ENCODE peak calls at places on chromosomes 12 and 14, in ten cellular contexts. One of them, this sample, is unnamed.

GRCh38 chr12:56836317-56836716 is 73.2 kb downstream of the HSD17B6 start:
- DNase-seq in mammary epithelial cell: peak; percentile 72
- DNase-seq in lower lobe of right lung: peak; percentile 50
- DNase-seq in upper lobe of right lung: no peak
- DNase-seq in Peyer's patch: no peak
- DNase-seq in CD8-positive, alpha-beta T cell: no peak
- DNase-seq in lung: peak; percentile 78
- DNase-seq in spleen: no peak
- DNase-seq in esophagus squamous epithelium: no peak
- DNase-seq in osteoblast: no peak
- DNase-seq in this sample: peak; percentile 88

GRCh38 chr12:3305464-3305863 is 185.5 kb upstream of the PRMT8 start:
- DNase-seq in mammary epithelial cell: no peak
- DNase-seq in lower lobe of right lung: no peak
- DNase-seq in upper lobe of right lung: no peak
- DNase-seq in Peyer's patch: no peak
- DNase-seq in CD8-positive, alpha-beta T cell: no peak
- DNase-seq in lung: no peak
- DNase-seq in spleen: no peak
- DNase-seq in esophagus squamous epithelium: no peak
- DNase-seq in osteoblast: no peak
- DNase-seq in this sample: no peak

GRCh38 chr12:41055875-41056577 is 132.1 kb upstream of the PDZRN4 start:
- DNase-seq in mammary epithelial cell: no peak
- DNase-seq in lower lobe of right lung: no peak
- DNase-seq in upper lobe of right lung: no peak
- DNase-seq in Peyer's patch: no peak
- DNase-seq in CD8-positive, alpha-beta T cell: no peak
- DNase-seq in lung: no peak
- DNase-seq in spleen: no peak
- DNase-seq in esophagus squamous epithelium: no peak
- DNase-seq in osteoblast: peak; percentile 26
- DNase-seq in this sample: no peak

GRCh38 chr12:4440187-4440941 is 5.3 kb downstream of the FGF6 start:
- DNase-seq in mammary epithelial cell: no peak
- DNase-seq in lower lobe of right lung: no peak
- DNase-seq in upper lobe of right lung: no peak
- DNase-seq in Peyer's patch: no peak
- DNase-seq in CD8-positive, alpha-beta T cell: no peak
- DNase-seq in lung: no peak
- DNase-seq in spleen: no peak
- DNase-seq in esophagus squamous epithelium: no peak
- DNase-seq in osteoblast: no peak
- DNase-seq in this sample: no peak

GRCh38 chr14:36424478-36425102 is 95.4 kb downstream of the NKX2-1 start:
- DNase-seq in mammary epithelial cell: no peak
- DNase-seq in lower lobe of right lung: no peak
- DNase-seq in upper lobe of right lung: no peak
- DNase-seq in Peyer's patch: no peak
- DNase-seq in CD8-positive, alpha-beta T cell: no peak
- DNase-seq in lung: no peak
- DNase-seq in spleen: no peak
- DNase-seq in esophagus squamous epithelium: no peak
- DNase-seq in osteoblast: no peak
- DNase-seq in this sample: peak; percentile 3

GRCh38 chr14:100436745-100437406 is 113.7 kb downstream of the SLC25A47 start:
- DNase-seq in mammary epithelial cell: no peak
- DNase-seq in lower lobe of right lung: no peak
- DNase-seq in upper lobe of right lung: no peak
- DNase-seq in Peyer's patch: no peak
- DNase-seq in CD8-positive, alpha-beta T cell: no peak
- DNase-seq in lung: no peak
- DNase-seq in spleen: no peak
- DNase-seq in esophagus squamous epithelium: no peak
- DNase-seq in osteoblast: no peak
- DNase-seq in this sample: no peak

GRCh38 chr12:77401480-77402105 is 336.2 kb upstream of the E2F7 start:
- DNase-seq in mammary epithelial cell: no peak
- DNase-seq in lower lobe of right lung: no peak
- DNase-seq in upper lobe of right lung: no peak
- DNase-seq in Peyer's patch: no peak
- DNase-seq in CD8-positive, alpha-beta T cell: no peak
- DNase-seq in lung: no peak
- DNase-seq in spleen: no peak
- DNase-seq in esophagus squamous epithelium: no peak
- DNase-seq in osteoblast: no peak
- DNase-seq in this sample: no peak

GRCh38 chr12:120093336-120093591 is 23.3 kb downstream of the RAB35 start:
- DNase-seq in mammary epithelial cell: no peak
- DNase-seq in lower lobe of right lung: no peak
- DNase-seq in upper lobe of right lung: no peak
- DNase-seq in Peyer's patch: no peak
- DNase-seq in CD8-positive, alpha-beta T cell: no peak
- DNase-seq in lung: no peak
- DNase-seq in spleen: no peak
- DNase-seq in esophagus squamous epithelium: no peak
- DNase-seq in osteoblast: peak; percentile 31
- DNase-seq in this sample: no peak

GRCh38 chr14:96205059-96205993 is 687 bp downstream of the BDKRB2 start:
- DNase-seq in mammary epithelial cell: peak; percentile 81
- DNase-seq in lower lobe of right lung: no peak
- DNase-seq in upper lobe of right lung: no peak
- DNase-seq in Peyer's patch: peak; percentile 64
- DNase-seq in CD8-positive, alpha-beta T cell: no peak
- DNase-seq in lung: no peak
- DNase-seq in spleen: no peak
- DNase-seq in esophagus squamous epithelium: no peak
- DNase-seq in osteoblast: no peak
- DNase-seq in this sample: no peak

GRCh38 chr14:96205994-96206392 is 1.4 kb downstream of the BDKRB2 start:
- DNase-seq in mammary epithelial cell: no peak
- DNase-seq in lower lobe of right lung: no peak
- DNase-seq in upper lobe of right lung: no peak
- DNase-seq in Peyer's patch: no peak
- DNase-seq in CD8-positive, alpha-beta T cell: no peak
- DNase-seq in lung: no peak
- DNase-seq in spleen: no peak
- DNase-seq in esophagus squamous epithelium: no peak
- DNase-seq in osteoblast: no peak
- DNase-seq in this sample: no peak

GRCh38 chr14:96204151-96205058 is at the start of gene BDKRB2:
- DNase-seq in mammary epithelial cell: peak; percentile 85
- DNase-seq in lower lobe of right lung: peak; percentile 73
- DNase-seq in upper lobe of right lung: peak; percentile 82
- DNase-seq in Peyer's patch: peak; percentile 88
- DNase-seq in CD8-positive, alpha-beta T cell: no peak
- DNase-seq in lung: peak; percentile 70
- DNase-seq in spleen: peak; percentile 74
- DNase-seq in esophagus squamous epithelium: no peak
- DNase-seq in osteoblast: peak; percentile 99
- DNase-seq in this sample: peak; percentile 82

GRCh38 chr14:96207686-96208085 is 3.0 kb downstream of the BDKRB2 start:
- DNase-seq in mammary epithelial cell: peak; percentile 50
- DNase-seq in lower lobe of right lung: no peak
- DNase-seq in upper lobe of right lung: no peak
- DNase-seq in Peyer's patch: no peak
- DNase-seq in CD8-positive, alpha-beta T cell: no peak
- DNase-seq in lung: no peak
- DNase-seq in spleen: no peak
- DNase-seq in esophagus squamous epithelium: no peak
- DNase-seq in osteoblast: no peak
- DNase-seq in this sample: no peak

GRCh38 chr14:96206461-96206860 is 1.8 kb downstream of the BDKRB2 start:
- DNase-seq in mammary epithelial cell: peak; percentile 28
- DNase-seq in lower lobe of right lung: no peak
- DNase-seq in upper lobe of right lung: no peak
- DNase-seq in Peyer's patch: no peak
- DNase-seq in CD8-positive, alpha-beta T cell: no peak
- DNase-seq in lung: no peak
- DNase-seq in spleen: no peak
- DNase-seq in esophagus squamous epithelium: no peak
- DNase-seq in osteoblast: no peak
- DNase-seq in this sample: no peak
- H3K4me3 ChIP-seq in mammary epithelial cell: peak overlapping the region; percentile 18
- H3K4me3 ChIP-seq in lower lobe of right lung: peak overlapping the region; percentile 45
- H3K4me3 ChIP-seq in upper lobe of right lung: no peak overlapping the region
- H3K4me3 ChIP-seq in Peyer's patch: no peak overlapping the region
- H3K4me3 ChIP-seq in CD8-positive, alpha-beta T cell: no peak overlapping the region
- H3K4me3 ChIP-seq in lung: no peak overlapping the region
- H3K4me3 ChIP-seq in spleen: no peak overlapping the region
- H3K4me3 ChIP-seq in esophagus squamous epithelium: peak overlapping the region; percentile 66
- H3K4me3 ChIP-seq in osteoblast: peak overlapping the region; percentile 79
- H3K4me3 ChIP-seq in this sample: peak overlapping the region; percentile 58

GRCh38 chr12:133222211-133222610 is 13.5 kb downstream of the ANHX start:
- DNase-seq in mammary epithelial cell: no peak
- DNase-seq in lower lobe of right lung: no peak
- DNase-seq in upper lobe of right lung: no peak
- DNase-seq in Peyer's patch: no peak
- DNase-seq in CD8-positive, alpha-beta T cell: no peak
- DNase-seq in lung: no peak
- DNase-seq in spleen: no peak
- DNase-seq in esophagus squamous epithelium: no peak
- DNase-seq in osteoblast: no peak
- DNase-seq in this sample: no peak

GRCh38 chr12:133231001-133231400 is 4.7 kb downstream of the ANHX start:
- DNase-seq in mammary epithelial cell: no peak
- DNase-seq in lower lobe of right lung: no peak
- DNase-seq in upper lobe of right lung: no peak
- DNase-seq in Peyer's patch: no peak
- DNase-seq in CD8-positive, alpha-beta T cell: no peak
- DNase-seq in lung: no peak
- DNase-seq in spleen: no peak
- DNase-seq in esophagus squamous epithelium: no peak
- DNase-seq in osteoblast: peak; percentile 66
- DNase-seq in this sample: no peak

GRCh38 chr12:133227281-133227852 is 8.3 kb downstream of the ANHX start:
- DNase-seq in mammary epithelial cell: no peak
- DNase-seq in lower lobe of right lung: no peak
- DNase-seq in upper lobe of right lung: no peak
- DNase-seq in Peyer's patch: no peak
- DNase-seq in CD8-positive, alpha-beta T cell: no peak
- DNase-seq in lung: no peak
- DNase-seq in spleen: no peak
- DNase-seq in esophagus squamous epithelium: no peak
- DNase-seq in osteoblast: peak; percentile 75
- DNase-seq in this sample: no peak

GRCh38 chr12:133225527-133225926 is 10.2 kb downstream of the ANHX start:
- DNase-seq in mammary epithelial cell: no peak
- DNase-seq in lower lobe of right lung: no peak
- DNase-seq in upper lobe of right lung: no peak
- DNase-seq in Peyer's patch: no peak
- DNase-seq in CD8-positive, alpha-beta T cell: no peak
- DNase-seq in lung: no peak
- DNase-seq in spleen: no peak
- DNase-seq in esophagus squamous epithelium: no peak
- DNase-seq in osteoblast: no peak
- DNase-seq in this sample: no peak

GRCh38 chr12:133226690-133227089 is 9.0 kb downstream of the ANHX start:
- DNase-seq in mammary epithelial cell: no peak
- DNase-seq in lower lobe of right lung: no peak
- DNase-seq in upper lobe of right lung: no peak
- DNase-seq in Peyer's patch: no peak
- DNase-seq in CD8-positive, alpha-beta T cell: no peak
- DNase-seq in lung: no peak
- DNase-seq in spleen: no peak
- DNase-seq in esophagus squamous epithelium: no peak
- DNase-seq in osteoblast: no peak
- DNase-seq in this sample: no peak
- H3K9me3 ChIP-seq in mammary epithelial cell: peaks cover 40% of the 10 kb centered on the region
- H3K9me3 ChIP-seq in lower lobe of right lung: peaks cover 3% of the 10 kb centered on the region
- H3K9me3 ChIP-seq in upper lobe of right lung: peaks cover 4% of the 10 kb centered on the region
- H3K9me3 ChIP-seq in Peyer's patch: no peaks in the 10 kb centered on the region
- H3K9me3 ChIP-seq in CD8-positive, alpha-beta T cell: no peaks in the 10 kb centered on the region
- H3K9me3 ChIP-seq in lung: peaks cover 38% of the 10 kb centered on the region
- H3K9me3 ChIP-seq in spleen: peaks cover 18% of the 10 kb centered on the region
- H3K9me3 ChIP-seq in esophagus squamous epithelium: no peaks in the 10 kb centered on the region
- H3K9me3 ChIP-seq in osteoblast: peaks cover under 1% of the 10 kb centered on the region
- H3K9me3 ChIP-seq in this sample: no peaks in the 10 kb centered on the region

GRCh38 chr14:91367173-91368171 is 50.1 kb downstream of the CCDC88C start:
- DNase-seq in mammary epithelial cell: peak; percentile 95
- DNase-seq in lower lobe of right lung: peak; percentile 86
- DNase-seq in upper lobe of right lung: peak; percentile 81
- DNase-seq in Peyer's patch: no peak
- DNase-seq in CD8-positive, alpha-beta T cell: peak; percentile 41
- DNase-seq in lung: peak; percentile 88
- DNase-seq in spleen: no peak
- DNase-seq in esophagus squamous epithelium: no peak
- DNase-seq in osteoblast: peak; percentile 88
- DNase-seq in this sample: peak; percentile 71
- H3K4me3 ChIP-seq in mammary epithelial cell: no peak overlapping the region
- H3K4me3 ChIP-seq in lower lobe of right lung: peak overlapping the region; percentile 9
- H3K4me3 ChIP-seq in upper lobe of right lung: no peak overlapping the region
- H3K4me3 ChIP-seq in Peyer's patch: no peak overlapping the region
- H3K4me3 ChIP-seq in CD8-positive, alpha-beta T cell: peak overlapping the region; percentile 42
- H3K4me3 ChIP-seq in lung: no peak overlapping the region
- H3K4me3 ChIP-seq in spleen: no peak overlapping the region
- H3K4me3 ChIP-seq in esophagus squamous epithelium: no peak overlapping the region
- H3K4me3 ChIP-seq in osteoblast: no peak overlapping the region
- H3K4me3 ChIP-seq in this sample: no peak overlapping the region

GRCh38 chr14:28941758-28942157 is 175.2 kb downstream of the FOXG1 start:
- DNase-seq in mammary epithelial cell: no peak
- DNase-seq in lower lobe of right lung: no peak
- DNase-seq in upper lobe of right lung: no peak
- DNase-seq in Peyer's patch: no peak
- DNase-seq in CD8-positive, alpha-beta T cell: no peak
- DNase-seq in lung: no peak
- DNase-seq in spleen: no peak
- DNase-seq in esophagus squamous epithelium: no peak
- DNase-seq in osteoblast: no peak
- DNase-seq in this sample: no peak

GRCh38 chr14:28931999-28932398 is 165.4 kb downstream of the FOXG1 start:
- DNase-seq in mammary epithelial cell: no peak
- DNase-seq in lower lobe of right lung: no peak
- DNase-seq in upper lobe of right lung: no peak
- DNase-seq in Peyer's patch: no peak
- DNase-seq in CD8-positive, alpha-beta T cell: no peak
- DNase-seq in lung: no peak
- DNase-seq in spleen: no peak
- DNase-seq in esophagus squamous epithelium: no peak
- DNase-seq in osteoblast: no peak
- DNase-seq in this sample: no peak

DNA sequence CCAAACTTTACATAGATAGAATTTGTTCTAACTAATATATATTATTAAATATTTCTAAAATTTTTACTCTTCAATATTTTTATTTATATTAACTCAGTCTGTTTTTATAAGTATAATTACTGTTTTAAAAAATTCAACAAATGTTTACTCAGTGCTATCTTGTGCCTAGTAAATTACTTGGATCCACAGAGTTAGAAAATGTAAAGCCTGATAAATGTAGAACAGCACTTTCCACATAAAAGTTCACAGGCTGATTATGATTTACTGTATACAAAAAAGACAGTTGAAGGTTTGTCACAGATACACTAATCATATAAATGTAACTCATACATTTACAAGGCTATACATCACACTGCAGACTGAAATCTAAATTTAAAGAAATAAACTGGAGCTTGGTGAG is 170.0 kb downstream of the FOXG1 start:
- DNase-seq in mammary epithelial cell: no peak
- DNase-seq in lower lobe of right lung: no peak
- DNase-seq in upper lobe of right lung: no peak
- DNase-seq in Peyer's patch: no peak
- DNase-seq in CD8-positive, alpha-beta T cell: no peak
- DNase-seq in lung: no peak
- DNase-seq in spleen: no peak
- DNase-seq in esophagus squamous epithelium: no peak
- DNase-seq in osteoblast: no peak
- DNase-seq in this sample: no peak
- H3K9me3 ChIP-seq in mammary epithelial cell: peaks cover 5% of the 10 kb centered on the region
- H3K9me3 ChIP-seq in lower lobe of right lung: peaks cover 9% of the 10 kb centered on the region
- H3K9me3 ChIP-seq in upper lobe of right lung: no peaks in the 10 kb centered on the region
- H3K9me3 ChIP-seq in Peyer's patch: no peaks in the 10 kb centered on the region
- H3K9me3 ChIP-seq in CD8-positive, alpha-beta T cell: no peaks in the 10 kb centered on the region
- H3K9me3 ChIP-seq in lung: peaks cover 2% of the 10 kb centered on the region
- H3K9me3 ChIP-seq in spleen: peaks cover 21% of the 10 kb centered on the region
- H3K9me3 ChIP-seq in esophagus squamous epithelium: no peaks in the 10 kb centered on the region
- H3K9me3 ChIP-seq in osteoblast: peaks cover 3% of the 10 kb centered on the region
- H3K9me3 ChIP-seq in this sample: no peaks in the 10 kb centered on the region

This sample was measured in MG63.